ENCODE peak calls at places on chromosomes 13 and 19, in five cellular contexts. One of them, this sample, is unnamed.

GRCh38 chr13:32894589-32895001 is 121.6 kb upstream of the KL start:
- DNase-seq in GM12878: no peak
- DNase-seq in body of pancreas: no peak
- DNase-seq in CD8-positive, alpha-beta T cell: no peak
- DNase-seq in uterus: no peak
- DNase-seq in this sample: no peak

GRCh38 chr13:109096101-109096500 is 466.7 kb downstream of the MYO16 start:
- DNase-seq in uterus: no peak
- DNase-seq in body of pancreas: no peak
- DNase-seq in CD8-positive, alpha-beta T cell: no peak
- DNase-seq in GM12878: no peak
- DNase-seq in this sample: no peak

GRCh38 chr13:22372261-22372660 is 701.4 kb downstream of the FGF9 start:
- DNase-seq in CD8-positive, alpha-beta T cell: no peak
- DNase-seq in body of pancreas: no peak
- DNase-seq in uterus: no peak
- DNase-seq in GM12878: no peak
- DNase-seq in this sample: no peak

GRCh38 chr13:71866173-71867091 is 572 bp downstream of the DACH1 start:
- DNase-seq in body of pancreas: peak; percentile 27
- DNase-seq in GM12878: no peak
- DNase-seq in CD8-positive, alpha-beta T cell: no peak
- DNase-seq in uterus: peak; percentile 12
- DNase-seq in this sample: no peak

GRCh38 chr19:50649433-50650391 is at the start of gene C19orf81:
- DNase-seq in CD8-positive, alpha-beta T cell: no peak
- DNase-seq in GM12878: no peak
- DNase-seq in body of pancreas: no peak
- DNase-seq in uterus: no peak
- DNase-seq in this sample: no peak

GRCh38 chr13:82136880-82137279 is 1745.4 kb downstream of the SLITRK1 start:
- DNase-seq in GM12878: no peak
- DNase-seq in body of pancreas: no peak
- DNase-seq in uterus: no peak
- DNase-seq in CD8-positive, alpha-beta T cell: no peak
- DNase-seq in this sample: no peak

GRCh38 chr13:75704942-75705320 is 68.8 kb downstream of the LMO7 start:
- DNase-seq in body of pancreas: peak; percentile 71
- DNase-seq in uterus: no peak
- DNase-seq in CD8-positive, alpha-beta T cell: no peak
- DNase-seq in GM12878: no peak
- DNase-seq in this sample: peak; percentile 67

GRCh38 chr13:32391101-32391620 is 36.8 kb downstream of the N4BP2L1 start:
- DNase-seq in GM12878: no peak
- DNase-seq in body of pancreas: no peak
- DNase-seq in uterus: no peak
- DNase-seq in CD8-positive, alpha-beta T cell: no peak
- DNase-seq in this sample: no peak

GRCh38 chr19:35486268-35486708 is 4.0 kb downstream of the KRTDAP start:
- DNase-seq in CD8-positive, alpha-beta T cell: no peak
- DNase-seq in GM12878: no peak
- DNase-seq in uterus: no peak
- DNase-seq in body of pancreas: no peak
- DNase-seq in this sample: no peak

DNA sequence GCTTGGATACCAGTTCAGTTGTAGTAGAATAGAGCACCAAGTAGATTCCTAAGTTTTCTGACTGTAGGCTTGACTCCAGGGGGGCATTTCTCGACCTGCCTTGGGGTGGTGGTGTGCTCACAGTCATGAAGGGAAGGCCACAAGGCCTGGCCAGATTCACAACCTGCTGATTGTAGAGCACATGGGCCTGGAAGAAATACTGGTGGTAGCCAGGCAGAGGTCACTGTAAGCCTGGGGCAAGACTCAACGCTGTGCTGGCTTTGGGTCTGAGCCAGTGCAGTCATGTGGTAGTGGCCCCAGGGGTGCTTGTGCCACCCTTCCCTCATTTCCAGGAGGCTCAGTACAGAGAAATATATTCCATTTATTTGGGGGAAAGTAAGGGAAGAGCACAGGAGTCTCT is 832.3 kb upstream of the SLC10A2 start:
- DNase-seq in GM12878: no peak
- DNase-seq in body of pancreas: no peak
- DNase-seq in CD8-positive, alpha-beta T cell: no peak
- DNase-seq in uterus: no peak
- DNase-seq in this sample: no peak
- TF ChIP-seq CTCF in GM12878: no peak
- TF ChIP-seq CTCF in body of pancreas: no peak
- TF ChIP-seq CTCF in CD8-positive, alpha-beta T cell: no peak
- TF ChIP-seq CTCF in uterus: no peak
- TF ChIP-seq CTCF in this sample: no peak

GRCh38 chr13:111184685-111185401 is 69.7 kb downstream of the ARHGEF7 start:
- DNase-seq in uterus: no peak
- DNase-seq in body of pancreas: no peak
- DNase-seq in CD8-positive, alpha-beta T cell: peak; percentile 75
- DNase-seq in GM12878: peak; percentile 93
- DNase-seq in this sample: no peak
- H3K27ac ChIP-seq in uterus: peak overlapping the region; percentile 23
- H3K27ac ChIP-seq in body of pancreas: no peak overlapping the region
- H3K27ac ChIP-seq in CD8-positive, alpha-beta T cell: peak overlapping the region; percentile 42
- H3K27ac ChIP-seq in GM12878: peak overlapping the region; percentile 70
- H3K27ac ChIP-seq in this sample: peak overlapping the region; percentile 76

DNA sequence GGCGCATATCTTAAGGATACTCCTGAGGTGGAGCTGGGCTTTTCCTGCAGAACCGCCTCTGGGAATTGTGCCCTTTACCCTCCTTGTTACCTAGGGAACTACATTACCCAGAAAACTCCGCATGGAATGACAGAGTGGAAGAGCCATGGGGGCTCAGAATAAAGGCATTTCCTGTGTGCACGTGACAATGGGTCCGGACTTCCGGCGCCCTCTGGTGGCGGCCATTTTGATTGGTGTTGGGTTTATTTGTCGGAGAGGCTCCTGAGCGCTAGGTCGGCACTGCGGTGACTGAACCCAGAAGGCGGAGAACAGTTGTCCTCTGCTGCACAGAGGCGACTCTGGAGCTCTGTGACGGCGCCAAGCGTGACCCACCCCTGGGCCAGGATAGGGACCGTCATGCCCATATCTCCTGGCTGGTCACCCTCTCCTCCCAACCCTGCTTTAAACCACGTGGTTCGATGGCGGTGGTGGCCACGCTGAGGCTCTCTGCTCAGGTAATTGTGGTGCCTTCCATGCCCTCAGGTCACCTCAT is at the start of gene ZNF587B:
- DNase-seq in body of pancreas: peak; percentile 64
- DNase-seq in CD8-positive, alpha-beta T cell: peak; percentile 55
- DNase-seq in GM12878: no peak
- DNase-seq in uterus: peak; percentile 48
- DNase-seq in this sample: peak; percentile 55
- TF ChIP-seq CTCF in body of pancreas: no peak
- TF ChIP-seq CTCF in CD8-positive, alpha-beta T cell: peak; percentile 18
- TF ChIP-seq CTCF in GM12878: peak; percentile 21
- TF ChIP-seq CTCF in uterus: no peak
- TF ChIP-seq CTCF in this sample: no peak

GRCh38 chr19:40776966-40777794 is 867 bp upstream of the RAB4B start:
- DNase-seq in uterus: peak; percentile 95
- DNase-seq in body of pancreas: peak; percentile 94
- DNase-seq in GM12878: peak; percentile 99
- DNase-seq in CD8-positive, alpha-beta T cell: peak; percentile 92
- DNase-seq in this sample: peak; percentile 95
- H3K27ac ChIP-seq in uterus: peak overlapping the region; percentile 96
- H3K27ac ChIP-seq in body of pancreas: peak overlapping the region; percentile 97
- H3K27ac ChIP-seq in GM12878: peak overlapping the region; percentile 100
- H3K27ac ChIP-seq in CD8-positive, alpha-beta T cell: peak overlapping the region; percentile 93
- H3K27ac ChIP-seq in this sample: peak overlapping the region; percentile 92

DNA sequence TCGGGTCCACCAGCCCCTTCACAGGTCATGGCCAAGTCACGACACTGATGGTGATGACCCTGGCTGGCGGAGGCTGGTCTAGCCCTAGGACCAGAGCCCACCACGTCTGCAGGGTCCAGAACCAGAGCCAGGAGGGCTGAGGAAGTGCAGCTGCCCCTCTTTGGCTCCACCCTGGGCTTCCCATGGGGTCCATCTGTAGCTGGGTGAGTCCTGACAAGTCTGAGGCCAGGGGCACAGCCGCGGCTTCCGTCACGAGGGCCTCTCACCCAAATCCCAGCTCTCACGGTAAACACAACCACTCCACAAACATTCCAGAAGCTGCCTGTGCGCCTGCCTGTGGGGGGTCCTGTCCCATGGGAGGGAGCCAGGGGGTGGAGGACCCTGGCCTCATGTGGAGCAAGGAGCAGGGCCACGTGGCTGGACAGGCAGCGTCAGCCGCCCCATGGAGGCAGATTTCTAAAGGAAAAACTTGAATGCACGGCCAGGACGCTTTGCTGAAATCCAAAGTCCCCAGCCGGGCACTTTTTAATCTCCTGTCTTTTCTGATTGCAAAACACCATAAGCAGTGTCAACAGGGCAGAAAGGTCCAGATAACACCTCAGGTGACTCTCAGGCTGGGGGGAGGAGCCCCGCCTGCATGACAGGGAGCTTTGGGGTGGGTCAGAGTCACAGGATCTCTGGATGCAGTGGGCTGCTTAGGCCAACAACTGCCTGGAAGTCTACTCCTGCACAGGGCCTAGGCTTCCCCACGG is 29.9 kb downstream of the CEBPG start:
- DNase-seq in uterus: no peak
- DNase-seq in CD8-positive, alpha-beta T cell: no peak
- DNase-seq in GM12878: no peak
- DNase-seq in body of pancreas: peak; percentile 57
- DNase-seq in this sample: peak; percentile 55
- TF ChIP-seq CTCF in uterus: no peak
- TF ChIP-seq CTCF in CD8-positive, alpha-beta T cell: no peak
- TF ChIP-seq CTCF in GM12878: no peak
- TF ChIP-seq CTCF in body of pancreas: no peak
- TF ChIP-seq CTCF in this sample: no peak

This sample was measured in lung.